ENCODE peak calls at places on chromosomes 3 and 15, in six cellular contexts. R is left ventricle myocardium inferior, X is H9, H is vagina, L is lower lobe of right lung, T is GM23248. A is an unnamed sample.

GRCh38 chr3:178406206-178406605 is 130.0 kb upstream of the KCNMB2 start:
- DNase-seq in R (no peak), X (no peak), T (peak; percentile 12), H (no peak), L (no peak), A (no peak)

GRCh38 chr3:132432639-132433038 is 15.3 kb downstream of the DNAJC13 start:
- DNase-seq in H (no peak), X (no peak), R (no peak), L (no peak), T (peak; percentile 77), A (no peak)

GRCh38 chr3:140898340-140899180 is 43.1 kb upstream of the SLC25A36 start:
- DNase-seq in R (no peak), L (no peak), T (peak; percentile 89), H (no peak), X (no peak), A (no peak)

GRCh38 chr3:194632211-194632982 is 822 bp downstream of the TMEM44 start:
- DNase-seq in T (peak; percentile 66), X (no peak), H (no peak), R (peak; percentile 49), L (peak; percentile 61), A (no peak)

GRCh38 chr3:56825579-56826438 is 24.1 kb upstream of the ARHGEF3 start:
- DNase-seq in R (no peak), X (no peak), T (peak; percentile 23), L (no peak), H (no peak), A (no peak)

GRCh38 chr15:80609111-80609510 is 86.0 kb upstream of the ABHD17C start:
- DNase-seq in T (no peak), L (no peak), X (no peak), R (no peak), H (peak; percentile 37), A (peak; percentile 23)

GRCh38 chr3:134709563-134710312 is 58.9 kb upstream of the KY start:
- DNase-seq in X (no peak), L (no peak), T (peak; percentile 59), R (no peak), H (no peak), A (no peak)

GRCh38 chr15:29885183-29885582 is 62.9 kb upstream of the TJP1 start:
- DNase-seq in H (no peak), R (no peak), L (no peak), T (no peak), X (no peak), A (no peak)

GRCh38 chr3:109224333-109224732 is 87.8 kb downstream of the C3orf85 start:
- DNase-seq in L (no peak), H (no peak), X (peak; percentile 84), T (no peak), R (no peak), A (no peak)

GRCh38 chr3:112437146-112438022 is 61.9 kb downstream of the BTLA start:
- DNase-seq in T (peak; percentile 52), H (no peak), X (peak; percentile 45), R (no peak), L (no peak), A (no peak)

GRCh38 chr15:41561104-41561776 is 2.2 kb downstream of the TYRO3 start:
- DNase-seq in X (no peak), L (no peak), R (no peak), T (no peak), H (no peak), A (no peak)

GRCh38 chr15:41562258-41562657 is 3.2 kb downstream of the TYRO3 start:
- DNase-seq in L (no peak), X (no peak), T (no peak), H (no peak), R (no peak), A (no peak)

GRCh38 chr15:41561777-41562145 is 2.7 kb downstream of the TYRO3 start:
- DNase-seq in X (peak; percentile 75), T (peak; percentile 23), H (no peak), R (peak; percentile 62), L (no peak), A (peak; percentile 69)

GRCh38 chr15:41564286-41564959 is 5.4 kb downstream of the TYRO3 start:
- DNase-seq in X (peak; percentile 84), H (no peak), L (no peak), T (no peak), R (no peak), A (no peak)

DNA sequence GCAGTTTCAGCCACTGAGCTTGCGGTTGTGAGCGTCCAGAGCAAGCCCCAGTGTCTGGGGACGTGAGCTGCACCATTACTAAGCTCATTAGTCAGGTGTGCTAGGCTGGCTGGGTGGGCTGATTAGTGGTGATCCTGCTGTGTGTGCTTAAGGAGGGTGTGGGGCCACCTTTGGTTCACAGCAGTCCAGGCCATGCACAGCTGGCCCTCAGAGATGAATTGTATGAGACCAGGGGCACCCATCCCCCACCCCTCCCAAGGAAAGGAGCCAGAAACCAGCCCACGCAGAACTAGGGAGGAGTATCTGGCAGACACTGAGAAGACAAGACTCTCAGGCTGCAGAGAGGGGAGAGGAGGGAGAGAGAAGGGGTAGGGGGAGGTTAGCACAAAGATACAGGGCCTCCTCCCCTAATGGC is 3.8 kb downstream of the TYRO3 start:
- DNase-seq in X (no peak), H (no peak), R (no peak), T (no peak), L (no peak), A (no peak)
- H3K4me1 ChIP-seq in X (peaks cover 33% of the 10 kb centered on the region), H (peaks cover 24% of the 10 kb centered on the region), R (peaks cover 20% of the 10 kb centered on the region), T (peaks cover 11% of the 10 kb centered on the region), L (peaks cover 32% of the 10 kb centered on the region), A (no peaks in the 10 kb centered on the region)

DNA sequence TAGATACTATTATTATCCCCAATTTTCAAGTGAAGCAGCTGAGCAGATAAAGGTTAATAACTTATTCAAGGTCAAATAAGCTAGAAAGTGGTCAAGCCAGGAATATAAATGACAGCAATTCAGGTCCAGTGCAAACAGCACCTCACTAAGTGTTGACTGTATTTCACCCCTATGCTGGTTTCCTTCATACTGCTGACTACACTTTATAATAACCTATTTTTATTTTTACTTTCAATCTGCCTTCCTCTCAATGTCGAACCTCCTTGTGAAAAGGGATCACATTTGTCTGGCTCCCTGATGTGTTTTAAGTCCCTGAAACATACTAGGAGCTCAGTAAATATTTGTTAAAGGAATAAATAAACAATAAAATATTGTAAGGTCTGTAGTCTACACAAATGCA is 146.1 kb downstream of the NAALADL2 start:
- DNase-seq in T (peak; percentile 14), L (no peak), R (no peak), X (no peak), H (no peak), A (no peak)
- H3K27ac ChIP-seq in T (peak overlapping the region; percentile 55), L (no peak overlapping the region), R (no peak overlapping the region), X (no peak overlapping the region), H (no peak overlapping the region), A (no peak overlapping the region)

DNA sequence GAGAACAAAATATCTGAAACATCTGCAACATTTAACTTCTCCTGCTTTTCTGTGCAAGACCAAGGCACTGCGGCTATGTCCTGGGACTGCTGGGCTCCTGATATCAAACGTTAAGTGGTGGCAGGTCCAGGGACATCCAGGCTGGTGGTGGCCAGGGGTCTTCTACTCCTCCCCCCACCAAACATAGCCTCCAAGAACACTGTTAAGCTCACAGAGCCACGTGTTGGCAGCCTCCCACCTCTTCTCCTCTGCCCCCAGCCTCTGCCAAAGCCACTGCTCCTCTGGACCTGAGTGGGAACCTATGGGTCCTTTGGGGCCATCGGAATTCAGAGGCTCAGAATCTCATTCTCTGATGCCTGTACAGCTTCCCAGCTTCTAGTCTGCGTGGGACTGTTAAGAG is 325.7 kb downstream of the ARRDC4 start:
- DNase-seq in R (no peak), X (no peak), L (no peak), T (no peak), H (peak; percentile 67), A (no peak)
- H3K27me3 ChIP-seq in R (peaks cover 90% of the 10 kb centered on the region), X (no peaks in the 10 kb centered on the region), L (peaks cover 36% of the 10 kb centered on the region), T (peaks cover 3% of the 10 kb centered on the region), H (no peaks in the 10 kb centered on the region), A (no peaks in the 10 kb centered on the region)

GRCh38 chr3:191259486-191259885 is 60.4 kb downstream of the OSTN start:
- DNase-seq in L (no peak), T (no peak), H (no peak), R (no peak), X (no peak), A (no peak)
- H3K4me1 ChIP-seq in L (no peaks in the 10 kb centered on the region), T (no peaks in the 10 kb centered on the region), H (no peaks in the 10 kb centered on the region), R (no peaks in the 10 kb centered on the region), X (peaks cover 7% of the 10 kb centered on the region), A (no peaks in the 10 kb centered on the region)

GRCh38 chr15:99127773-99128172 is 22.9 kb downstream of the SYNM start:
- DNase-seq in T (no peak), L (no peak), R (no peak), X (no peak), H (no peak), A (no peak)
- H3K27ac ChIP-seq in T (no peak overlapping the region), L (no peak overlapping the region), R (no peak overlapping the region), X (no peak overlapping the region), H (no peak overlapping the region), A (no peak overlapping the region)